ENCODE peak calls at places on chromosomes 12 and 14, in five cellular contexts. N, V, I, K and R are unnamed samples.

GRCh38 chr12:129911437-129912049 is 7.7 kb upstream of the TMEM132D start:
- DNase-seq in K (no peak), I (peak), V (no peak), N (no peak), R (peak)

GRCh38 chr12:26740991-26741390 is 92.0 kb downstream of the ITPR2 start:
- DNase-seq in I (no peak), V (no peak), N (no peak), K (no peak), R (no peak)

GRCh38 chr12:131511803-131512564 is 198.9 kb upstream of the SFSWAP start:
- DNase-seq in V (no peak), N (no peak), K (no peak), I (no peak), R (no peak)

GRCh38 chr14:91413547-91414474 is 3.8 kb downstream of the CCDC88C start:
- DNase-seq in K (no peak), N (no peak), I (no peak), V (peak), R (no peak)

GRCh38 chr14:35851823-35852222 is 25.7 kb downstream of the BRMS1L start:
- DNase-seq in K (no peak), I (no peak), N (no peak), V (no peak), R (no peak)

GRCh38 chr14:32370720-32371119 is 41.6 kb downstream of the AKAP6 start:
- DNase-seq in I (peak), N (no peak), K (no peak), V (no peak), R (no peak)

GRCh38 chr14:56187736-56188135 is 69.5 kb downstream of the PELI2 start:
- DNase-seq in K (no peak), I (no peak), N (no peak), V (no peak), R (no peak)

GRCh38 chr14:92387610-92388009 is 64.6 kb downstream of the SLC24A4 start:
- DNase-seq in I (no peak), K (no peak), V (no peak), N (no peak), R (no peak)

GRCh38 chr12:77974643-77975042 is 143.9 kb downstream of the NAV3 start:
- DNase-seq in V (no peak), K (no peak), I (no peak), N (no peak), R (no peak)

GRCh38 chr12:19967486-19967885 is 400.9 kb upstream of the PDE3A start:
- DNase-seq in I (peak), K (no peak), N (no peak), V (no peak), R (no peak)

GRCh38 chr12:10179871-10180270 is 1.0 kb downstream of the TMEM52B start:
- DNase-seq in V (no peak), K (no peak), I (peak), N (no peak), R (no peak)

GRCh38 chr12:6850796-6851152 is 312 bp downstream of the CDCA3 start:
- DNase-seq in I (no peak), K (no peak), N (peak), V (peak), R (no peak)

GRCh38 chr14:90396342-90397339 is at the start of gene CALM1:
- DNase-seq in I (peak), N (peak), K (peak), V (peak), R (peak)

GRCh38 chr12:10501031-10501430 is 4.7 kb upstream of the EIF2S3B start:
- DNase-seq in N (no peak), I (no peak), V (no peak), K (no peak), R (no peak)

GRCh38 chr12:117695956-117696355 is 272.8 kb downstream of the KSR2 start:
- DNase-seq in K (no peak), V (no peak), N (no peak), I (no peak), R (no peak)

GRCh38 chr12:111041091-111041490 is 120.7 kb upstream of the MYL2 start:
- DNase-seq in V (no peak), N (no peak), I (no peak), K (no peak), R (no peak)

DNA sequence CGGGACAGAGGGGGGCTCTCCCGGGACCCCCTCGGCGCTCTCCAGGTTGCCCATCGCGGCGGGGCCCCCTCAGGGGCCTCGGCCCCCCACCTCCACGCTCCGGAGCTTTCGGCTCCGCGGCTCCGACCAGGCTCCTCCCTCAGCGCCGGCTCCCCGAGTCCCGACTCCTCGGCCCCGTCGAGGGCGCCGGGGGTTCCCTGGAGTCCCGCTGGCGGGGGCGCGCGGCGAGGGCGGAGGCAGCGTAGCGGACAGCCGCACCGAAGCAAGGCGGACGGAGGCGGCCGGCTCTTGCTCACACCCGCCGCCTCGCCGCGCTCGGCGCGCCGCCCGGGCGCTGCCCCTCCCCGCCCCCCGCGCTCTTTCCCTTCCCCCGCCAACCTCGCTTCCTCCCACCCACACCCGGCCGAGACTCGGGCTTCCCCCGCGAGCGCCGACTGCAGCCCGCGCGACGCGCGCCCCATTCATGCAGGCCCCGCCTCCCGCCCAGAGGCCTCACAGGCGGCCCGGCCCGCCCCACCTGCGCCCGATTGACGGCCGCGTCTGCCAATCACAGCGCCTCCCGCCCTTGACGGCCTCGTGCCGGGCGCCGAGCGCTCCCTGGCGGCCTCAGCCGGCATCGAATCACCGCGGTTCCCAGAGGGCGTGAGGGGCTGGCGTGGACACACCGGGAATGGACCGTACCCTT is at the start of gene FMNL3:
- DNase-seq in V (peak), N (peak), K (peak), I (peak), R (peak)
- TF ChIP-seq POLR2A in V (peak), N (no peak), K (peak), I (peak), R (peak)

GRCh38 chr14:67599698-67600561 is at the start of gene PIGH:
- DNase-seq in I (peak), V (peak), N (peak), K (peak), R (peak)
- TF ChIP-seq POLR2A in I (peak), V (peak), N (no peak), K (peak), R (peak)

DNA sequence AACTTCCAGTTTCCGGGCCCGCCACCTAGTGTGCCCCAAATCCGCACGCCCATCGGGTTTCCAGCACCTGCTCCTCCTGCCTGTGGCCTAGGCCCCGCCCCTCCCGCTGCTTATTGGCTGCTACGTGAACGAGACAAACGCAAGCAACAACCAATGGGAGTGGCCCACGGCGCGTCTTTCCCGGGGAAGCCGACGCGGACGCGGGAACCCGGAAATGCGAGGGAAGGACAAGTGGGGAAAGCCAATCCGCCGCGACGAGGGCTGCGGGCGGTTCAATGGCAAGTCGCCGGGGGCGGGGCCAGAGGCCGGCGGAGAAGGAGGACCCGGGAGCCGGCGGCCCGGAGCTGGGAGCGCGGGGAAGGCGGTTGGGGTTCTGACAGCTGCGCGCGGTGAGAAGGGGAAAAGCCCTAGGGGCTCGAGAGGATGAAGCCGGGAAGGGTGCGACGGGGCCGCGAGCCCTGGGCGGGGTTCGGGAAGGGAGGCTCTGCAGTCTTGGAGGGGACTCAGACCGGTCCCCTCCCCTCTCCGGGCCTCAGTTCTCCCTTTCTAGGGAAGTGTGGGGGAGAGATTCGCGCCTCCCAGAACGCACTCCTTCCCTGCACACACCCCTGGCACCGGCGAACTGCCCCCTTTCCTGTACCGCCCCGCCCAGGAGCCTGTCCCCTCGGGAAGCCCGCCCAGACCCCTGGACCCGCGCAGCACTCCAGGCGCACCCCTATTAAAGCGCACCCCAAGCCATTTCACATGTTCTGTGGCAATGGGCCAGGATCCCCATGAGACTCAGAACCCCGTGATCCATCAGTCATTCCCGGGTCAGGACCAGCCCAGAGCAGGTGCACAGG is at the start of gene FICD:
- DNase-seq in N (peak), V (peak), I (peak), K (peak), R (peak)
- TF ChIP-seq POLR2A in N (no peak), V (no peak), I (peak), K (peak), R (peak)

GRCh38 chr12:124415064-124415463 is 120.2 kb downstream of the RFLNA start:
- DNase-seq in N (no peak), V (no peak), I (no peak), K (no peak), R (no peak)
- TF ChIP-seq POLR2A in N (no peak), V (no peak), I (no peak), K (no peak), R (no peak)

DNA sequence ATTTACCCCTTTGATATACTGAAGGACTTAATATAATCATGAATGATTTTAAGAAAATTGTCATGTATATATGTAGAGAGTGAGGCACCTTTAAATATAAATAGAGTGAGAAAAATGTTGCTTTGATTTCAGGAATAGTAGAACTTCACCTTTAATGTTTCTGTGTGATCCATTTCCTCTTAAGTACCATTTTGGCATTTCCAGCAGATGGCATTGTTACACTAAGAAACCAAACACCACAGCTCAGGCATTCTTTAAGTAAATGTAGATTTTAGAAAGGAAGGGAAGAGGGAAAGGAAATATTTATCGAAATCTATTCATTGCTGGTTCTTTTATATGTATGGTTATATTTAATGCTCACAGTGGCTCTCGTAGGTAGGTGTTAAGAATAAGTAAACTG is 556.7 kb upstream of the FBXO33 start:
- DNase-seq in V (no peak), I (no peak), N (no peak), K (no peak), R (no peak)
- TF ChIP-seq POLR2A in V (no peak), I (no peak), N (no peak), K (no peak), R (no peak)

DNA sequence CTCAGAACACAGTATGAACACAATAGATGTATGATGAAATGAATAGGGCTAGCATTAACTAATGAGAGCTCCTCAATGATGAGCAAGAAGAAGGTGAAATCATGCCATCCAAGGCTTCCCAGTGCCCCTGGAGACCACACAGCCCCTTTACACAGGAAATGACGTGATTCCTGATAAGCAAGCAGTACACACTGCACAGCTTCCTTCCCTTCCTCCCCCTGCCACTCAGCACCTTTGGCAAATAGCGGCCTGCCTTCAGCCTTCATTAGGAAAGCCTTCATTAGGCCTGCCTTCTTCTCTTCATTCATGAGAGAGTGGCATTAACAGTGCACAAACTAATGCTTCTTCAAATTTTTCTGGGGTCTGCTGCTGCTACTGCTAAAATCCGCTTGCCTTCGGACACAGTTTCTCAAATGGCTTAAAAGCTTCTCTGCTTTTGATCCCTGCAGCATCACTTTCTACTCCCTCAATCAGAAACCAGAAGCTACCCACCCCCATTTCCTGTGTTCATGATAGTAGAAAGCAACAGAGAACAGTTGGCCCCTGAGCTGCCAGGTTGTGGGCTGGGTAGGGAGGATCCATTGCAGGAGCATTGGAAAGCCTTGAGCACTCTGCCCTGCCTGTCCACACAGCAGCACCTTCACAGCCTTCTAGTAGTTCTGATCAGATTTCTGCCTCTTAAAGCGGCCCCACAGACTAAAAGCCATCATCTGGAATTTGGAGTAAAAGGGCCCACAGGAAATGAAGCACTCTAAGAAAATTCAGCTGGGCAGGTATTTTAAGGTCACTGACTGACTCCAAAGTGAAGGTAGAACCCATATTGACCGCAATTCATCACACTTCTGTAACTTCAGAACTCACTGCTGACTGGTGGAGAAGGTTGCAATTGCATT is 103.8 kb upstream of the ETV6 start:
- DNase-seq in N (no peak), I (no peak), V (no peak), K (no peak), R (peak)
- TF ChIP-seq POLR2A in N (no peak), I (no peak), V (no peak), K (no peak), R (peak)

GRCh38 chr14:51738754-51739153 is 87.0 kb downstream of the FRMD6 start:
- DNase-seq in V (no peak), K (peak), I (no peak), N (no peak), R (peak)

GRCh38 chr14:51743588-51744000 is 91.9 kb downstream of the FRMD6 start:
- DNase-seq in N (no peak), K (no peak), I (no peak), V (no peak), R (no peak)

GRCh38 chr14:51750542-51750941 is 98.8 kb downstream of the FRMD6 start:
- DNase-seq in V (no peak), N (no peak), K (no peak), I (no peak), R (no peak)

DNA sequence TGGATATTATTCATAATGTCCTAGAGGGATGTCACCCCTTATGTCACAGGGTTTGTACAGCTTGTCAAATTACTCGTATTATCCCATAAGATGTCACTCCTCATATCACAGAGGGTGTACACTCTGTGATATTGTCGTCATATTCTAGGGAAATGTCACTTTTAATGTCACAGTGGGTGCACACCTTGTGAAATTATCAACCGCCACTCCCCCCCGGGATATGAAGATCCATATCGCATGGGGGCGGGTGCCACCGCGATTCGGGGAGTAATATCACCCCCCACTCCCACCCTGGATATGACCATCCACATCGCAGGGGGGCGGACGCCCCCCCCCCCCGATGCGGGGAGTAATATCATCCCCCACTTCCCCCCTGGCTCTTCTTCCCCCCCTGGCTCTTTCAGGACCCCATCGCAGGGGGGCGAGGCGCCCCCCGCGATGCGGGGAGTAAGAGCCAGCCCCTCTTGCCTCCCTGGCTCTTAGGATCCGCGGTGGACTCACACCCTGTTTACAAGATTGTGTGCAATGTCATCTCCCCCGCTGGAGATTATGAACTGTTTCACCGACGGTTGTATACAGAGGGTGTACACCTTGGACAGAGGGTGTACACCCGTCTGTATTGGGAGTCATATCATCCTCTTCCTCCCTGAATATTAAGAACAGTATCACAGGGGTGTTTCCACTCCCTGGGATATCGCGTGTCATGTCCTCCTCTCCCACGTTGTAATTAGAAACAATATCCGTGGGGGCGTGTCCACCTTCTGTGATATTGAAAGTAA is 92.9 kb downstream of the FRMD6 start:
- DNase-seq in I (no peak), K (no peak), N (no peak), V (no peak), R (no peak)
- TF ChIP-seq POLR2A in I (no peak), K (no peak), N (no peak), V (no peak), R (no peak)

GRCh38 chr14:21383848-21384493 is at the start of gene SUPT16H:
- DNase-seq in I (peak), N (peak), V (peak), K (peak), R (peak)
- TF ChIP-seq POLR2A in I (peak), N (no peak), V (no peak), K (peak), R (peak)

GRCh38 chr12:121837680-121838079 is 21.0 kb downstream of the HPD start:
- DNase-seq in K (no peak), V (no peak), N (no peak), I (no peak), R (no peak)

GRCh38 chr12:121838096-121838495 is 20.6 kb downstream of the HPD start:
- DNase-seq in V (no peak), K (no peak), I (no peak), N (no peak), R (no peak)

GRCh38 chr12:121843236-121843982 is 15.2 kb downstream of the HPD start:
- DNase-seq in I (no peak), K (no peak), V (no peak), N (no peak), R (no peak)

GRCh38 chr12:121839993-121840761 is 18.5 kb downstream of the HPD start:
- DNase-seq in K (no peak), I (no peak), N (no peak), V (no peak), R (no peak)

DNA sequence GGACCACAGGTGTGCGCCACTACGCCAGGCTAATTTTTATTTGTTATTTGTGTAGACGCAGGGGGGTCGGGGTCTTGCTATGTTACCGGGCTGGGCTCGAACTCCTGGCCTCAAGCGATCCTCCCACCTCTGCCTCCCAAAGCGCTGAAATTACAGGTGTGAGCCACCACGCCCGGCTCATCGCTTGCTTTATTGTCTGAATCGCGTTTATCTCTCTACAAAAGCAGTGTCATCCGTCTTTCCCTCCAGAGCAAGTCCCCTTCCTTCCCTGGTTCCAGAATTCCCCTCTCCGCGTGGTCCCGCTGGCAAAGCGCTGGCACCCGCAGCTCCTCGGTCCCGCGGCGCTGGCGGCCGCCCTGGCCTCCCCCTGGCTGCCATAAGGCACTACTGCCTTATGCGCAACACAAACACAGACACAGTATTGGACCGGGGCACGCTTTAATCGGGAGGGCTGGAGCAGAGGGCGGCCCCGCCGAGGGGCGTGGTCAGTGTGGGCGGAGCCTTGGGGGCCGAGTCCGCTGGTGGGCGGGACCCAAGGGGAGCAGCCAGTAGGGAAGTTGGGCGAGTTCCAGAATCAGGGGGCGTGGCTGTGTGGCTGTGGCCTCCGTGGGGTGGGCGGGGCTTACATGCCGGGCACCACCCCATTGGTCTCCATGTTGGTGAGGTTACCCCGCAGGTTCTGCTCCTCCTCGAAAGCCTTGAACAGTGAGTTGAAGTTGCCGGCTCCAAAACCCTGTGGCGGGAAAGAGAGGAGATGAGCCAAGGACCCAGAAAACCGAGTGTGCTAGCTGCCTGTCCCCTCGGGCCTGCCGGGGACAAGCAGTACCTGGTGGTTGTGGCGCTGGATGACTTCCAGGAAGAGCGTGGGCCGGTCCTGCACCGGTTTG is 19.3 kb downstream of the HPD start:
- DNase-seq in K (peak), V (peak), N (peak), I (peak), R (peak)
- TF ChIP-seq POLR2A in K (peak), V (no peak), N (no peak), I (peak), R (peak)